ENCODE peak calls at places on chromosomes 5 and 9, in nine cellular contexts. F, G, R, X, A, I, W, E and Q are unnamed samples.

GRCh38 chr5:75469017-75469416 is 42.4 kb downstream of the CERT1 start:
- DNase-seq in F (no peak), G (no peak), R (no peak), X (no peak), A (no peak), I (no peak), W (peak; percentile 3), E (no peak), Q (no peak)

GRCh38 chr9:12732971-12733370 is 39.8 kb downstream of the TYRP1 start:
- DNase-seq in F (no peak), G (no peak), R (no peak), X (no peak), A (no peak), I (no peak), W (no peak), E (no peak), Q (no peak)

GRCh38 chr5:38338455-38338854 is 80.1 kb downstream of the EGFLAM start:
- DNase-seq in F (no peak), G (no peak), R (no peak), X (no peak), A (no peak), I (no peak), W (no peak), E (no peak), Q (no peak)

GRCh38 chr5:67462150-67462549 is 265.6 kb upstream of the CD180 start:
- DNase-seq in F (no peak), G (no peak), R (no peak), X (no peak), A (no peak), I (no peak), W (no peak), E (no peak), Q (no peak)

GRCh38 chr5:14286007-14286406 is 142.9 kb downstream of the TRIO start:
- DNase-seq in F (no peak), G (no peak), R (no peak), X (no peak), A (no peak), I (no peak), W (no peak), E (no peak), Q (no peak)

GRCh38 chr5:167049043-167049663 is 1242.3 kb upstream of the WWC1 start:
- DNase-seq in F (peak; percentile 37), G (no peak), R (peak; percentile 37), X (no peak), A (no peak), I (no peak), W (no peak), E (peak; percentile 10), Q (peak; percentile 15)

GRCh38 chr9:19173598-19174125 is 46.4 kb upstream of the PLIN2 start:
- DNase-seq in F (no peak), G (no peak), R (no peak), X (no peak), A (no peak), I (no peak), W (no peak), E (no peak), Q (peak; percentile 16)

GRCh38 chr5:11468334-11469039 is 435.8 kb downstream of the CTNND2 start:
- DNase-seq in F (no peak), G (peak; percentile 3), R (peak; percentile 70), X (no peak), A (no peak), I (no peak), W (no peak), E (no peak), Q (peak; percentile 3)

GRCh38 chr5:86971034-86971511 is 296.6 kb upstream of the RASA1 start:
- DNase-seq in F (peak; percentile 42), G (no peak), R (peak; percentile 44), X (peak; percentile 3), A (no peak), I (peak; percentile 27), W (peak; percentile 15), E (no peak), Q (peak; percentile 60)

GRCh38 chr5:169161022-169161680 is 139.8 kb downstream of the SLIT3 start:
- DNase-seq in F (peak; percentile 72), G (peak; percentile 67), R (peak; percentile 92), X (no peak), A (no peak), I (peak; percentile 6), W (no peak), E (peak; percentile 74), Q (peak; percentile 45)

GRCh38 chr5:65482727-65483473 is 1.2 kb upstream of the ADAMTS6 start:
- DNase-seq in F (peak; percentile 89), G (peak; percentile 31), R (peak; percentile 56), X (peak; percentile 26), A (peak; percentile 14), I (peak; percentile 69), W (peak; percentile 37), E (peak; percentile 11), Q (peak; percentile 73)

GRCh38 chr5:83375049-83375710 is 96.4 kb upstream of the VCAN start:
- DNase-seq in F (peak; percentile 50), G (no peak), R (no peak), X (no peak), A (no peak), I (peak; percentile 10), W (no peak), E (no peak), Q (no peak)

GRCh38 chr5:175664723-175665122 is 6.9 kb downstream of the HRH2 start:
- DNase-seq in F (no peak), G (no peak), R (no peak), X (no peak), A (no peak), I (no peak), W (no peak), E (no peak), Q (no peak)

GRCh38 chr5:173327084-173327947 is 898 bp downstream of the STC2 start:
- DNase-seq in F (peak; percentile 67), G (no peak), R (peak; percentile 49), X (no peak), A (no peak), I (peak; percentile 58), W (no peak), E (no peak), Q (peak; percentile 65)

GRCh38 chr9:117649126-117649525 is 55.1 kb upstream of the TLR4 start:
- DNase-seq in F (peak; percentile 65), G (no peak), R (peak; percentile 69), X (no peak), A (no peak), I (no peak), W (no peak), E (no peak), Q (no peak)

GRCh38 chr9:132239518-132239917 is 77.7 kb downstream of the NTNG2 start:
- DNase-seq in F (no peak), G (no peak), R (no peak), X (no peak), A (no peak), I (no peak), W (no peak), E (no peak), Q (no peak)

GRCh38 chr5:124544366-124545055 is 201.9 kb downstream of the ZNF608 start:
- DNase-seq in F (peak; percentile 20), G (no peak), R (peak; percentile 21), X (no peak), A (no peak), I (peak; percentile 43), W (no peak), E (no peak), Q (no peak)

GRCh38 chr9:120383611-120383998 is 196.4 kb downstream of the CDK5RAP2 start:
- DNase-seq in F (no peak), G (no peak), R (no peak), X (no peak), A (no peak), I (no peak), W (no peak), E (no peak), Q (no peak)

GRCh38 chr5:73280386-73280785 is 107.4 kb downstream of the TMEM174 start:
- DNase-seq in F (no peak), G (no peak), R (no peak), X (no peak), A (no peak), I (no peak), W (no peak), E (no peak), Q (no peak)

GRCh38 chr5:39146831-39147540 is 72.4 kb downstream of the FYB1 start:
- DNase-seq in F (no peak), G (no peak), R (no peak), X (no peak), A (no peak), I (no peak), W (no peak), E (peak; percentile 36), Q (no peak)

GRCh38 chr5:117769877-117770276 is 1195.3 kb upstream of the SEMA6A start:
- DNase-seq in F (no peak), G (no peak), R (no peak), X (no peak), A (no peak), I (no peak), W (no peak), E (no peak), Q (no peak)

GRCh38 chr9:83706703-83707517 is 848 bp downstream of the UBQLN1 start:
- DNase-seq in F (peak; percentile 22), G (peak; percentile 3), R (peak; percentile 26), X (peak; percentile 71), A (no peak), I (peak; percentile 19), W (peak; percentile 66), E (no peak), Q (peak; percentile 51)

GRCh38 chr5:73433272-73433981 is 15.2 kb downstream of the FOXD1 start:
- DNase-seq in F (no peak), G (no peak), R (no peak), X (no peak), A (no peak), I (no peak), W (no peak), E (no peak), Q (no peak)

GRCh38 chr9:26813247-26813646 is 79.4 kb downstream of the CAAP1 start:
- DNase-seq in F (no peak), G (no peak), R (no peak), X (no peak), A (no peak), I (no peak), W (no peak), E (no peak), Q (no peak)

GRCh38 chr9:99253772-99254431 is 31.8 kb downstream of the SEC61B start:
- DNase-seq in F (no peak), G (no peak), R (peak; percentile 68), X (peak; percentile 37), A (no peak), I (no peak), W (peak; percentile 12), E (no peak), Q (peak; percentile 63)

GRCh38 chr5:14147210-14147609 is 4.1 kb downstream of the TRIO start:
- DNase-seq in F (no peak), G (no peak), R (no peak), X (no peak), A (no peak), I (no peak), W (no peak), E (no peak), Q (no peak)